ENCODE peak calls at places on chromosome 1, in six cellular contexts. One of them, this sample, is unnamed.

GRCh38 chr1:165539306-165539705 is 4.5 kb upstream of the LRRC52 start:
- DNase-seq in uterus: no peak
- DNase-seq in HepG2: peak; percentile 8
- DNase-seq in heart left ventricle: no peak
- DNase-seq in body of pancreas: no peak
- DNase-seq in IMR-90: no peak
- DNase-seq in this sample: no peak

GRCh38 chr1:85502625-85503083 is 37.7 kb upstream of the DDAH1 start:
- DNase-seq in heart left ventricle: peak; percentile 56
- DNase-seq in uterus: peak; percentile 27
- DNase-seq in body of pancreas: peak; percentile 74
- DNase-seq in IMR-90: peak; percentile 85
- DNase-seq in HepG2: peak; percentile 70
- DNase-seq in this sample: no peak

GRCh38 chr1:171188388-171189266 is 3.5 kb downstream of the FMO2 start:
- DNase-seq in body of pancreas: peak; percentile 61
- DNase-seq in IMR-90: peak; percentile 65
- DNase-seq in uterus: peak; percentile 25
- DNase-seq in heart left ventricle: peak; percentile 64
- DNase-seq in HepG2: peak; percentile 43
- DNase-seq in this sample: peak; percentile 9

GRCh38 chr1:192430644-192431043 is 113.9 kb downstream of the RGS21 start:
- DNase-seq in heart left ventricle: no peak
- DNase-seq in HepG2: no peak
- DNase-seq in body of pancreas: no peak
- DNase-seq in uterus: no peak
- DNase-seq in IMR-90: no peak
- DNase-seq in this sample: no peak

GRCh38 chr1:108532730-108533129 is 27.2 kb upstream of the EEIG2 start:
- DNase-seq in IMR-90: no peak
- DNase-seq in heart left ventricle: no peak
- DNase-seq in body of pancreas: no peak
- DNase-seq in uterus: no peak
- DNase-seq in HepG2: no peak
- DNase-seq in this sample: no peak

GRCh38 chr1:155086182-155086741 is 7.6 kb downstream of the EFNA3 start:
- DNase-seq in body of pancreas: peak; percentile 77
- DNase-seq in HepG2: no peak
- DNase-seq in uterus: peak; percentile 75
- DNase-seq in heart left ventricle: peak; percentile 59
- DNase-seq in IMR-90: no peak
- DNase-seq in this sample: peak; percentile 84

GRCh38 chr1:203076031-203076511 is 9.7 kb downstream of the MYOG start:
- DNase-seq in body of pancreas: no peak
- DNase-seq in IMR-90: no peak
- DNase-seq in uterus: no peak
- DNase-seq in heart left ventricle: no peak
- DNase-seq in HepG2: no peak
- DNase-seq in this sample: no peak

GRCh38 chr1:201614262-201615015 is 75.5 kb downstream of the NAV1 start:
- DNase-seq in HepG2: no peak
- DNase-seq in uterus: no peak
- DNase-seq in IMR-90: peak; percentile 33
- DNase-seq in body of pancreas: no peak
- DNase-seq in heart left ventricle: peak; percentile 33
- DNase-seq in this sample: no peak

GRCh38 chr1:240093120-240093961 is 1.7 kb downstream of the FMN2 start:
- DNase-seq in IMR-90: no peak
- DNase-seq in heart left ventricle: no peak
- DNase-seq in uterus: no peak
- DNase-seq in body of pancreas: no peak
- DNase-seq in HepG2: no peak
- DNase-seq in this sample: no peak

GRCh38 chr1:160123726-160124125 is 8.2 kb downstream of the ATP1A2 start:
- DNase-seq in HepG2: no peak
- DNase-seq in uterus: no peak
- DNase-seq in IMR-90: no peak
- DNase-seq in body of pancreas: no peak
- DNase-seq in heart left ventricle: no peak
- DNase-seq in this sample: no peak

GRCh38 chr1:165686121-165686970 is 12.0 kb downstream of the ALDH9A1 start:
- DNase-seq in body of pancreas: no peak
- DNase-seq in uterus: no peak
- DNase-seq in heart left ventricle: no peak
- DNase-seq in IMR-90: no peak
- DNase-seq in HepG2: no peak
- DNase-seq in this sample: no peak

GRCh38 chr1:205451759-205452164 is 4.1 kb downstream of the BLACAT1 start:
- DNase-seq in heart left ventricle: no peak
- DNase-seq in body of pancreas: no peak
- DNase-seq in IMR-90: no peak
- DNase-seq in HepG2: no peak
- DNase-seq in uterus: no peak
- DNase-seq in this sample: no peak

GRCh38 chr1:69055223-69055622 is 512.5 kb upstream of the LRRC7 start:
- DNase-seq in IMR-90: peak; percentile 5
- DNase-seq in heart left ventricle: no peak
- DNase-seq in body of pancreas: no peak
- DNase-seq in uterus: no peak
- DNase-seq in HepG2: no peak
- DNase-seq in this sample: no peak

GRCh38 chr1:162905174-162905573 is 44.2 kb upstream of the CCDC190 start:
- DNase-seq in heart left ventricle: no peak
- DNase-seq in HepG2: no peak
- DNase-seq in IMR-90: no peak
- DNase-seq in uterus: no peak
- DNase-seq in body of pancreas: no peak
- DNase-seq in this sample: no peak

GRCh38 chr1:244329591-244330317 is 122.0 kb downstream of the ADSS2 start:
- DNase-seq in heart left ventricle: no peak
- DNase-seq in IMR-90: no peak
- DNase-seq in uterus: no peak
- DNase-seq in HepG2: no peak
- DNase-seq in body of pancreas: no peak
- DNase-seq in this sample: no peak

GRCh38 chr1:170593173-170593572 is 61.2 kb downstream of the GORAB start:
- DNase-seq in IMR-90: no peak
- DNase-seq in uterus: no peak
- DNase-seq in body of pancreas: no peak
- DNase-seq in HepG2: no peak
- DNase-seq in heart left ventricle: no peak
- DNase-seq in this sample: no peak

GRCh38 chr1:36401602-36402517 is 4.2 kb upstream of the LSM10 start:
- DNase-seq in heart left ventricle: no peak
- DNase-seq in IMR-90: no peak
- DNase-seq in body of pancreas: no peak
- DNase-seq in HepG2: no peak
- DNase-seq in uterus: no peak
- DNase-seq in this sample: no peak

GRCh38 chr1:36397378-36398230 is at the start of gene LSM10:
- DNase-seq in uterus: peak; percentile 94
- DNase-seq in heart left ventricle: peak; percentile 95
- DNase-seq in body of pancreas: peak; percentile 95
- DNase-seq in IMR-90: peak; percentile 96
- DNase-seq in HepG2: peak; percentile 87
- DNase-seq in this sample: peak; percentile 86

GRCh38 chr1:36398370-36398977 is 766 bp upstream of the LSM10 start:
- DNase-seq in body of pancreas: no peak
- DNase-seq in uterus: no peak
- DNase-seq in IMR-90: no peak
- DNase-seq in HepG2: no peak
- DNase-seq in heart left ventricle: no peak
- DNase-seq in this sample: no peak

GRCh38 chr1:36400514-36400824 is 2.8 kb upstream of the LSM10 start:
- DNase-seq in HepG2: no peak
- DNase-seq in heart left ventricle: no peak
- DNase-seq in IMR-90: no peak
- DNase-seq in body of pancreas: no peak
- DNase-seq in uterus: no peak
- DNase-seq in this sample: no peak

DNA sequence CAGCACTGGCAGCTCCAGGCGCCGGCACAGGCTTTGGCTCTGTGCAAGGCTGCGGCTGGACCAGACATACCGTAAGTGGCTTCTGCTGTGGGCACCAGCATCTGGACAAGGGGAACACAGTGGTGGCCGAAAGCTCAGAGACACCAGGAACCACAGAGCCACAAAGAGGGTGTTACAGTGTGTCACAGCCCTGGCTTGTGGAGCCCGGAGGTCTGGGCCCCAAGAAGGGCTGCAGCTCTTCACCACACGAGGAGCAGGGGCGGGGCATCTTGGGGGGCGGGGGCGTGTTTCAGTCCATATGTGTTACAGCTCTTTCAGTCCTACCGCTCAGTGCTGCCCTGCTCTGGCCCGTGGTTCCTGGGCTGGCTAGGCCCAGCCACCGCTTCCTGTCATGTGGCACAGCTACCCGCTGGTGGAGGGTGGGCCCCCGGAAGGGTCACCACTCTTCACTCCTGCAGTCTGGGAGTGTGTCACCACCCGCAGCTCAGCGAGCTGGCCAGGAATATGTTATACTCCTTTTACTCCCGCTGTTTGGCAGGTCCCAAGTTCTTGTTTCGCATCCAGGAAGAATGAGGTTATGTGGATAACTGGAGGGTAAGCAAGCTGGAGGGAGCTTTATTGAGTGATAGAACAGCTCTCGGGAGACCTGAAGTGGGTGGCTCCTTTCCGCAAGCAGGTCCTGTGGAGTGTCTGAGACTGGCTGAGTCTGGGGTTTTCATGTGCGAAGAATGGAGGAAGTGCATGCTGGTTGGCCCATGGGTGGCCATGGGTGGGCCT is 3.3 kb upstream of the LSM10 start:
- DNase-seq in uterus: peak; percentile 73
- DNase-seq in body of pancreas: no peak
- DNase-seq in IMR-90: peak; percentile 18
- DNase-seq in HepG2: peak; percentile 93
- DNase-seq in heart left ventricle: peak; percentile 64
- DNase-seq in this sample: peak; percentile 67
- TF ChIP-seq POLR2A in uterus: no peak
- TF ChIP-seq POLR2A in body of pancreas: peak; percentile 36
- TF ChIP-seq POLR2A in IMR-90: no peak
- TF ChIP-seq POLR2A in HepG2: peak; percentile 95
- TF ChIP-seq POLR2A in heart left ventricle: no peak
- TF ChIP-seq POLR2A in this sample: peak; percentile 53

GRCh38 chr1:34127006-34128000 is 37.7 kb downstream of the CSMD2 start:
- DNase-seq in body of pancreas: no peak
- DNase-seq in IMR-90: no peak
- DNase-seq in heart left ventricle: no peak
- DNase-seq in uterus: no peak
- DNase-seq in HepG2: no peak
- DNase-seq in this sample: no peak
- TF ChIP-seq POLR2A in body of pancreas: no peak
- TF ChIP-seq POLR2A in IMR-90: no peak
- TF ChIP-seq POLR2A in heart left ventricle: no peak
- TF ChIP-seq POLR2A in uterus: no peak
- TF ChIP-seq POLR2A in HepG2: no peak
- TF ChIP-seq POLR2A in this sample: no peak

DNA sequence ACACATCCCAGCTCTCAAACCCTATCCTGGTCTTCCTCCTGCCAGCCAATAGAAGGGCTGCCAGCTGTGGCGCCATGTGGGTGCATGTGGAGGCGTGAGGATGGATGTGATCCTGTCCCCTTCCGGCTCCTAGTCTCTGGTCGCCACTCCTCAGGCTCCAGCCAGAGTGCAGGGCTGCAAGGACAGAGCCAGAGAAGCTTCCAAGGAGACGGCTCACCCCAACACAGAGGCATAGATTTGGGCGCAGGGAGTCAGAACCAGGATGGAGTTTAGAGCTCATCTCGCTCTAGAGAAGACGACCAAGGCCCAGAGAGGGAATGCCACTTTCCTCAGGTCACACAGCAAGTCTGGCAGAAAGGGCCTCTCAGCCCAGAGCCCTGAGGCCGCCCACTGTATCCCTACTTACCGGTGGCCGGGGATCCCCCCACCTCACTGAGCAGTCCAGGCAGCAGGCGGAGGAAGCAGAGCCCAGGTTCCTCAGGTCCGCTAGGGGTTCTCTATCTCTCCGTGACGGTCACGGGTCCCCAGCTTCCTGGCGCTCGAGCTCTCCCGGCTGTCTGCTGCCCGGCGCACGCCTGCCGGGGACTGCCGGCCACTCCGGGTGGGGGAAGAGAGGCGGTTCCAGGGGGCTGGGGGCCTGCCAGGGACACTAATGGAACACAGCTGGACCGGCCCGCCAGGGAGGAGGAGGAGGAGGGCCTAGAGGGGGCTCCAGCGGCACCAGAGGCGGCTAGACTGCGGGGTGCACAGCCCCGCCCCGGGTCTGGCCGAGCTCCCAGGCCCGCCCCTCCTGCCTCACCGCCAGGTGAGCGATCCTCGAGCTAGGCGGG is at the start of gene COL16A1:
- DNase-seq in IMR-90: peak; percentile 52
- DNase-seq in heart left ventricle: peak; percentile 78
- DNase-seq in body of pancreas: peak; percentile 36
- DNase-seq in uterus: peak; percentile 92
- DNase-seq in HepG2: no peak
- DNase-seq in this sample: no peak
- TF ChIP-seq POLR2A in IMR-90: peak; percentile 43
- TF ChIP-seq POLR2A in heart left ventricle: no peak
- TF ChIP-seq POLR2A in body of pancreas: no peak
- TF ChIP-seq POLR2A in uterus: peak; percentile 71
- TF ChIP-seq POLR2A in HepG2: no peak
- TF ChIP-seq POLR2A in this sample: no peak

GRCh38 chr1:42766723-42767509 is at the start of the genes C1orf50 and P3H1:
- DNase-seq in IMR-90: peak; percentile 98
- DNase-seq in body of pancreas: peak; percentile 100
- DNase-seq in uterus: peak; percentile 100
- DNase-seq in HepG2: peak; percentile 98
- DNase-seq in heart left ventricle: peak; percentile 100
- DNase-seq in this sample: peak; percentile 94
- TF ChIP-seq POLR2A in IMR-90: peak; percentile 83
- TF ChIP-seq POLR2A in body of pancreas: peak; percentile 93
- TF ChIP-seq POLR2A in uterus: peak; percentile 97
- TF ChIP-seq POLR2A in HepG2: peak; percentile 95
- TF ChIP-seq POLR2A in heart left ventricle: peak; percentile 98
- TF ChIP-seq POLR2A in this sample: peak; percentile 99

DNA sequence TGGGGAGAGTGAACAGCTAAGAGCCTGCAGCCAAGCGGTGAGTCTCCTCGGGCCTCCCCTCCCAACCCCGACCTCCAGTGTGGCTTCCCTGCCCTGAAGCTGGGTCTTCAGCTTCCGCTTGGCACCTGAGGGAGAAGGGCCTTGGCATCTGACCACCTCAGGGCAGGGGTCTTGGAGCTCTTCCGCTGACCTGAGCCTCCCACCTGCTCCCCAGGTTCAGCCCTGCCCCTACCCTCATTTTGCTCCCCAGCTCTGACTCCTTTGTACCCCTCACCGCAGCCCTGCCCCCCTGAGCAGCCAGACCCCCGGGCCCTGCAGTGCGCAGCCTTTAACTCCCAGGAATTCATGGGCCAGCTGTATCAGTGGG is 4.9 kb downstream of the ADAMTSL4 start:
- DNase-seq in heart left ventricle: no peak
- DNase-seq in IMR-90: no peak
- DNase-seq in uterus: no peak
- DNase-seq in HepG2: no peak
- DNase-seq in body of pancreas: no peak
- DNase-seq in this sample: no peak
- TF ChIP-seq POLR2A in heart left ventricle: no peak
- TF ChIP-seq POLR2A in IMR-90: no peak
- TF ChIP-seq POLR2A in uterus: no peak
- TF ChIP-seq POLR2A in HepG2: no peak
- TF ChIP-seq POLR2A in body of pancreas: no peak
- TF ChIP-seq POLR2A in this sample: no peak

This sample was measured in H54.